ENCODE peak calls at places on chromosomes 5 and 9, in ten cellular contexts. F is ovary, G is prostate gland, J is adrenal gland, Y is IMR-90, A is erythroblast, N is uterus, E is GM12892, R is vagina, C is stomach. O is an unnamed sample.

GRCh38 chr5:142426129-142426641 is 101.4 kb upstream of the SPRY4 start:
- DNase-seq in F (no peak), C (peak; percentile 51), G (no peak), A (no peak), Y (peak; percentile 63), N (peak; percentile 51), E (no peak), R (no peak), J (peak; percentile 41), O (no peak)

GRCh38 chr9:36826581-36826980 is 207.5 kb downstream of the PAX5 start:
- DNase-seq in R (no peak), F (no peak), J (no peak), Y (no peak), C (no peak), G (no peak), A (no peak), N (no peak), E (no peak), O (no peak)

GRCh38 chr9:116656535-116656934 is 30.6 kb upstream of the TRIM32 start:
- DNase-seq in J (no peak), G (no peak), F (no peak), C (no peak), N (no peak), R (no peak), Y (no peak), A (no peak), E (no peak), O (no peak)

GRCh38 chr9:92424340-92424739 is at the start of gene OMD:
- DNase-seq in C (no peak), N (no peak), F (no peak), A (no peak), G (no peak), J (no peak), Y (no peak), E (no peak), R (no peak), O (no peak)

GRCh38 chr9:86837345-86837744 is 110.0 kb downstream of the GAS1 start:
- DNase-seq in R (no peak), A (no peak), Y (no peak), G (no peak), J (no peak), N (no peak), E (no peak), C (no peak), F (no peak), O (no peak)

GRCh38 chr9:136804509-136805206 is 3.1 kb upstream of the RABL6 start:
- DNase-seq in A (no peak), N (no peak), E (no peak), F (no peak), Y (no peak), J (no peak), C (no peak), R (peak; percentile 83), G (peak; percentile 77), O (no peak)

GRCh38 chr5:5203441-5203840 is 63.3 kb downstream of the ADAMTS16 start:
- DNase-seq in R (no peak), C (no peak), G (no peak), N (no peak), A (no peak), E (no peak), F (no peak), J (no peak), Y (no peak), O (no peak)

GRCh38 chr9:113632776-113633590 is 169.5 kb downstream of the RGS3 start:
- DNase-seq in R (no peak), F (peak; percentile 10), G (no peak), C (no peak), Y (peak; percentile 78), A (no peak), J (no peak), N (no peak), E (no peak), O (no peak)

GRCh38 chr9:92764988-92765936 is 629 bp upstream of the BICD2 start:
- DNase-seq in N (peak; percentile 98), C (peak; percentile 98), J (peak; percentile 98), R (peak; percentile 98), E (peak; percentile 95), A (peak; percentile 98), G (peak; percentile 98), F (peak; percentile 98), Y (peak; percentile 96), O (peak; percentile 95)

GRCh38 chr9:86821011-86821845 is 126.1 kb downstream of the GAS1 start:
- DNase-seq in C (no peak), J (no peak), N (no peak), A (no peak), Y (peak; percentile 36), E (no peak), R (no peak), G (no peak), F (no peak), O (no peak)

GRCh38 chr9:98860871-98861293 is 53.4 kb downstream of the GALNT12 start:
- DNase-seq in R (no peak), G (no peak), C (peak; percentile 31), A (peak; percentile 69), F (peak; percentile 64), Y (peak; percentile 95), J (peak; percentile 88), E (no peak), N (peak; percentile 71), O (no peak)

GRCh38 chr5:370959-371810 is 49.7 kb downstream of the AHRR start:
- DNase-seq in C (peak; percentile 22), E (no peak), F (no peak), A (no peak), G (peak; percentile 2), N (no peak), J (no peak), R (peak; percentile 64), Y (no peak), O (peak; percentile 42)

GRCh38 chr5:372911-373709 is 51.6 kb downstream of the AHRR start:
- DNase-seq in Y (no peak), J (no peak), A (peak; percentile 23), N (peak; percentile 4), R (peak; percentile 81), G (peak; percentile 2), F (no peak), C (peak; percentile 38), E (no peak), O (peak; percentile 60)

GRCh38 chr5:371811-372555 is 50.5 kb downstream of the AHRR start:
- DNase-seq in G (peak; percentile 1), J (no peak), A (no peak), E (no peak), Y (no peak), R (peak; percentile 54), N (no peak), C (peak; percentile 23), F (no peak), O (no peak)

GRCh38 chr5:373710-374602 is 52.4 kb downstream of the AHRR start:
- DNase-seq in N (peak; percentile 5), C (peak; percentile 56), G (peak; percentile 1), F (peak; percentile 57), J (no peak), E (peak; percentile 87), R (peak; percentile 75), Y (peak; percentile 77), A (peak; percentile 78), O (no peak)

GRCh38 chr5:372556-372910 is 51.0 kb downstream of the AHRR start:
- DNase-seq in J (no peak), R (peak; percentile 70), F (no peak), Y (no peak), N (peak; percentile 6), E (no peak), G (no peak), A (no peak), C (peak; percentile 20), O (no peak)
- TF ChIP-seq POLR2A in J (no peak), R (no peak), F (no peak), Y (no peak), N (no peak), E (no peak), G (no peak), A (no peak), C (no peak), O (no peak)

DNA sequence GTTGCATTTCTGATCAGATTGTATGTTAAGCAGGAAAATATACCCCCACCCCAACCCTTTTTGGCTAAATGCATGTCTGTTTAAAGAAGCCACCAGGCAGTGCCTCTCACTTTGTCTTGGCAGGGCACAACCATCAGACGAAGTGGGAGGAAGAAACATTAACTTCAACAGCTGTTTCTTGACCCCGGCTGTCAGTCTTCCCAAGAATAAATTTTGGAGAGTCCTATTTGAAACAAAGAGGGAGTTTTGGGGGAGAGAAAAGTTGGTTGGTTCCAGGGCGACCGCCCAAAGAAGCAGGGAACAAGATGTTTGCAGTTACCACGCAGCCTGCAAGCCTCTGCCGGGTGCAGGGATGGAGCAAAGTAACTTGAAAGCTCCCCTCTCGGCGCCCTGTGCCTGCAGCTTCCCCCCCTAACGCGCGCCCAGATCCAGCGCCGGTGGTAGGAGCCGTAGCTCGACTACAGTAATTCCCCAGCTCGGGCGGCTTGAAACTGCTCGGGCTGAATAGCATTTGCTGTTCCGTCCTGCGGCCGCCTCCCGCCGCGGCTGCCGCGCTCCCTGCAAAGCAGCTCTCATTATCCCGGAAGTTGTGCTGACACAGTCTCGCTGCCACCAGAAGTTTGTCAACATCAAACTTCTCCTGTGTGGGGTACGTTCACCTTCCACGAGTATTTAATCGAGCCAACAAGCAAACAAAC is 100.7 kb upstream of the SSBP2 start:
- DNase-seq in J (peak; percentile 95), R (peak; percentile 97), G (peak; percentile 94), F (peak; percentile 96), E (peak; percentile 66), C (peak; percentile 96), Y (peak; percentile 94), A (peak; percentile 95), N (peak; percentile 97), O (peak; percentile 97)
- TF ChIP-seq POLR2A in J (peak; percentile 62), R (peak; percentile 29), G (peak; percentile 29), F (no peak), E (peak; percentile 69), C (no peak), Y (no peak), A (peak; percentile 73), N (peak; percentile 62), O (peak; percentile 27)

DNA sequence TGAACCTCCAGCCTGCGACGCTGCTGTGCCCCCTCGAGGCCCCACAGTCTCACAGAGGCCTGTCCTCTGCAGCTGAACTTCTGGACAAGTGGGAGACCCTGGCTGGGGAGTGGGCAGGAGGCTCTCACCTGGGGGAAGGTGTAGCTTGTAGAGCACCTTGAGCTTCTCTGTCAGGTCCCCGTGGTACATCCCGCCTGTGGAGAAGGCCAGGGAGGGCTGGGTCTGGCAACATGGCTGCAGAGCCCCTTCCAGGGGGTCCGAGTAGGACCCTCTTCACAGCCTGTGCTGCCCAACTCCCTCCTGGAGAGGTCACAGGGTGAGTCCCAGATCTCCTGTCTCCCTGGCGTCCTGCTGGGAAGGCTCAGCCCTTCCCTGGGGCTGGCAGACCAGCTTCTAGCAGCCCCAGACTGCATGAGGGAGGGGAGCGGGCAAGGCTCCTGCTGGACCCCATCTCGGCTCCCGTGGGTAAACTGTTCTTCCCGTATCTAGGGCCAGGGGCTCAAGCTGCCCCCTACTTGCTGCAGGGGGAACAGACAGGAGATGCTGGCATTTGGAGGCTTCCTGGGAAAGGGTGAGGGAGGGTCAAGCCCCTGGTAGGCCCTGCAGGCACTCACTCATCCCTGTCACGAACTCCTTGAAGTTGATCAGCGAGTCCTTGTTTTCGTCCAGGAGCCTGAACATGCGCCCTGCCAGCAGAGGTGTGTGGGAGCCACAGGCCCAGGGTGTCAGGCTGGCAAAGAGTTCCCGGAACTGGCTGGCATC is 11.2 kb upstream of the MRNIP start:
- DNase-seq in C (no peak), J (no peak), A (no peak), R (no peak), F (no peak), N (no peak), Y (no peak), E (no peak), G (no peak), O (no peak)
- TF ChIP-seq POLR2A in C (no peak), J (no peak), A (no peak), R (no peak), F (no peak), N (no peak), Y (no peak), E (no peak), G (no peak), O (no peak)

GRCh38 chr5:41832430-41832829 is 37.8 kb downstream of the OXCT1 start:
- DNase-seq in G (no peak), E (no peak), F (no peak), J (no peak), N (no peak), A (no peak), R (no peak), C (no peak), Y (no peak), O (no peak)
- TF ChIP-seq POLR2A in G (no peak), E (no peak), F (no peak), J (no peak), N (no peak), A (no peak), R (no peak), C (no peak), Y (no peak), O (no peak)